ENCODE peak calls at places on chromosomes 1 and 21, in seven cellular contexts. S is mesendoderm, E is trophoblast cell, P is IMR-90, G is H9, K is mesenchymal stem cell, J is H1. M is an unnamed sample.

GRCh38 chr1:84959294-84959693 is 37.6 kb downstream of the MCOLN2 start:
- DNase-seq in S (no peak), E (no peak), P (peak; percentile 66), G (no peak), K (peak; percentile 82), J (no peak), M (no peak)

GRCh38 chr21:14959343-14959742 is 105.5 kb downstream of the NRIP1 start:
- DNase-seq in S (no peak), E (peak; percentile 66), P (peak; percentile 43), G (no peak), K (no peak), J (no peak), M (no peak)

GRCh38 chr1:5978452-5978851 is 13.8 kb downstream of the NPHP4 start:
- DNase-seq in S (peak; percentile 8), E (no peak), P (peak; percentile 6), G (peak; percentile 23), K (no peak), J (no peak), M (no peak)

GRCh38 chr21:32712043-32712442 is 15.8 kb downstream of the SYNJ1 start:
- DNase-seq in S (no peak), E (no peak), P (no peak), G (no peak), K (no peak), J (no peak), M (no peak)

GRCh38 chr1:243883551-243883950 is 33.5 kb upstream of the AKT3 start:
- DNase-seq in S (peak; percentile 39), E (no peak), P (peak; percentile 62), G (no peak), K (no peak), J (no peak), M (no peak)

GRCh38 chr1:101953623-101954022 is 43.1 kb downstream of the OLFM3 start:
- DNase-seq in S (no peak), E (no peak), P (no peak), G (no peak), K (no peak), J (no peak), M (no peak)

GRCh38 chr1:225762002-225762441 is 15.6 kb upstream of the SRP9 start:
- DNase-seq in S (peak; percentile 41), E (no peak), P (peak; percentile 36), G (no peak), K (peak; percentile 48), J (no peak), M (no peak)

GRCh38 chr21:24045775-24046215 is 1561.5 kb downstream of the MRPL39 start:
- DNase-seq in S (peak; percentile 42), E (no peak), P (peak; percentile 99), G (no peak), K (no peak), J (no peak), M (no peak)

GRCh38 chr1:207925210-207925609 is 14.3 kb upstream of the CD34 start:
- DNase-seq in S (peak; percentile 71), E (peak; percentile 38), P (no peak), G (peak; percentile 63), K (peak; percentile 16), J (no peak), M (peak; percentile 23)

GRCh38 chr1:204925701-204926100 is 55.0 kb downstream of the NFASC start:
- DNase-seq in S (no peak), E (no peak), P (no peak), G (no peak), K (no peak), J (no peak), M (no peak)

GRCh38 chr1:186708578-186709203 is 28.5 kb upstream of the PTGS2 start:
- DNase-seq in S (no peak), E (no peak), P (peak; percentile 62), G (no peak), K (peak; percentile 51), J (no peak), M (no peak)

GRCh38 chr1:15994081-15994480 is 10.0 kb upstream of the SRARP start:
- DNase-seq in S (no peak), E (no peak), P (no peak), G (no peak), K (no peak), J (no peak), M (no peak)

GRCh38 chr21:43736224-43736883 is 17.4 kb downstream of the PDXK start:
- DNase-seq in S (no peak), E (no peak), P (no peak), G (no peak), K (peak; percentile 17), J (no peak), M (no peak)

GRCh38 chr1:226403522-226404034 is 4.3 kb downstream of the PARP1 start:
- DNase-seq in S (peak; percentile 72), E (no peak), P (peak; percentile 8), G (peak; percentile 39), K (peak; percentile 55), J (no peak), M (no peak)

GRCh38 chr1:107870691-107871090 is 94.3 kb downstream of the VAV3 start:
- DNase-seq in S (no peak), E (no peak), P (no peak), G (no peak), K (no peak), J (no peak), M (no peak)

GRCh38 chr1:161872506-161872905 is 106.4 kb downstream of the ATF6 start:
- DNase-seq in S (peak; percentile 25), E (no peak), P (peak; percentile 17), G (no peak), K (no peak), J (no peak), M (no peak)

GRCh38 chr1:19439464-19440171 is 45.7 kb downstream of the CAPZB start:
- DNase-seq in S (peak; percentile 40), E (no peak), P (no peak), G (no peak), K (no peak), J (no peak), M (no peak)

GRCh38 chr1:41626616-41627375 is 142.3 kb upstream of the EDN2 start:
- DNase-seq in S (no peak), E (no peak), P (peak; percentile 31), G (peak; percentile 17), K (no peak), J (no peak), M (no peak)

GRCh38 chr1:16249838-16250241 is 12.9 kb upstream of the CPLANE2 start:
- DNase-seq in S (no peak), E (no peak), P (peak; percentile 76), G (no peak), K (peak; percentile 61), J (no peak), M (no peak)

GRCh38 chr1:61051455-61052392 is 30.6 kb upstream of the NFIA start:
- DNase-seq in S (peak; percentile 52), E (no peak), P (no peak), G (peak; percentile 66), K (peak; percentile 11), J (no peak), M (no peak)

GRCh38 chr1:76053021-76053420 is 21.5 kb upstream of the ST6GALNAC3 start:
- DNase-seq in S (no peak), E (no peak), P (no peak), G (peak; percentile 62), K (peak; percentile 37), J (no peak), M (peak; percentile 15)

GRCh38 chr1:47837046-47837830 is 159.9 kb downstream of the TRABD2B start:
- DNase-seq in S (no peak), E (peak; percentile 68), P (no peak), G (no peak), K (no peak), J (no peak), M (no peak)
- H3K79me1 ChIP-seq in S (no peaks in the 10 kb centered on the region), E (no peaks in the 10 kb centered on the region), P (no peaks in the 10 kb centered on the region), G (no peaks in the 10 kb centered on the region), K (no peaks in the 10 kb centered on the region), J (no peaks in the 10 kb centered on the region), M (no peaks in the 10 kb centered on the region)

GRCh38 chr1:170808229-170808870 is 127.0 kb upstream of the MROH9 start:
- DNase-seq in S (no peak), E (no peak), P (no peak), G (no peak), K (no peak), J (no peak), M (no peak)

GRCh38 chr1:170804419-170804818 is 130.9 kb upstream of the MROH9 start:
- DNase-seq in S (no peak), E (no peak), P (no peak), G (no peak), K (no peak), J (no peak), M (no peak)

GRCh38 chr1:170804879-170805278 is 130.5 kb upstream of the MROH9 start:
- DNase-seq in S (no peak), E (no peak), P (no peak), G (no peak), K (no peak), J (no peak), M (no peak)

GRCh38 chr1:170807432-170807831 is 127.9 kb upstream of the MROH9 start:
- DNase-seq in S (no peak), E (no peak), P (peak; percentile 84), G (no peak), K (peak; percentile 3), J (no peak), M (no peak)

GRCh38 chr1:170805957-170806662 is 129.2 kb upstream of the MROH9 start:
- DNase-seq in S (no peak), E (no peak), P (peak; percentile 8), G (no peak), K (no peak), J (no peak), M (no peak)
- H3K4me2 ChIP-seq in S (no peak overlapping the region), E (no peak overlapping the region), P (peak overlapping the region; percentile 16), G (no peak overlapping the region), K (no peak overlapping the region), J (no peak overlapping the region), M (no peak overlapping the region)

GRCh38 chr1:39036678-39037077 is 10.5 kb downstream of the NDUFS5 start:
- DNase-seq in S (no peak), E (no peak), P (no peak), G (no peak), K (no peak), J (no peak), M (no peak)

DNA sequence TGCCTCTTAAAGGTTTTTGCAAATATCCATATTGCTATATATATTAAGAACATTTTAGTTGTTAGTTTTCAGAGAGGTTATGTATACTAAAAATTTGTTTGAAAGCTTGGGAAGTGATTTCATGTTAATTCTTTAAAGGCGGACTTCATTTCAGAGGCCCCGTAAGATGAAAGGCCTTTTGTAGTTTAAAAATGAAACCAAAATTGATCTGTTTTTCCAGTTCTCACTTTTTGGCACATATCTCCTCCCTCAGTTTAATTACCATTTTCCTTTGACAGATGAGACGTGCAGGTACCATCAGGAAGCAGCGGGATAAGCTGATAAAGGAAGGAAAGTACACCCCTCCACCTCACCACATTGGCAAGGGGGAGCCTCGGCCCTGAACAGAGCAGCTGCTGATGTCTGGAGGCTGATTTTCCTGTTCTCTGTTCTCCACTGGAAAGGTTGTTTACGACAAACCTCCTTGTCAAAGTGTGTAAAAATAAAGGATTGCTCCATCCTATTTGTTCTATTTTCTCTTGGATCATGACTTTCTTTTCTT is 8.0 kb downstream of the NDUFS5 start:
- DNase-seq in S (no peak), E (no peak), P (no peak), G (no peak), K (no peak), J (no peak), M (no peak)
- H3K9ac ChIP-seq in S (no peak overlapping the region), E (no peak overlapping the region), P (no peak overlapping the region), G (no peak overlapping the region), K (no peak overlapping the region), J (no peak overlapping the region), M (no peak overlapping the region)

DNA sequence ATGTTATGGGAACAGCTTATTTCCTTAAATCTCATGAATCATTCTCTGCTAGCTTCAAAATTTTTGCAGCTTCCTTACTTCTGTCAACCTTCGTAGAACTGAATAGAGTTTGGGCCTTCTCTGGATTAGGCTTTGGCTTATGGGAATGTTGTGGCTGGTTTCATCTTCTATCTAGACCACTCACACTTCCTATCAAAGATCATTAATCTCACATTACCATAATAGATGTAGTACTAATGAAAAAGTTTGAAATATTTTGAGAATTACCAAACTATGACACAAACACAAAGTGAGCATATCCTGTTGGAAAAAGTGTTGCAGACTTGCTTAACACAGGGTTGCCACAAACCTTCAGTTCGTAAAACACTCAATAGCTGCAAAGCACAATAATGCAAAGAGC is 30.3 kb downstream of the ASPM start:
- DNase-seq in S (no peak), E (no peak), P (no peak), G (no peak), K (no peak), J (no peak), M (no peak)
- H3K79me1 ChIP-seq in S (no peaks in the 10 kb centered on the region), E (no peaks in the 10 kb centered on the region), P (peaks cover 3% of the 10 kb centered on the region), G (no peaks in the 10 kb centered on the region), K (peaks cover 8% of the 10 kb centered on the region), J (no peaks in the 10 kb centered on the region), M (no peaks in the 10 kb centered on the region)

M was measured in neuronal stem cell.